ENCODE peak calls at places on chromosomes 16 and 17, in nine cellular contexts. T is endothelial cell, R is body of pancreas, N is nephron progenitor cell, Y is AG09309, E is RWPE1, M is Caco-2, A is MCF 10A, P is left lung. B is an unnamed sample.
A peak's percentile ranks its signal among the peaks of the same experiment; 100 is the strongest.

GRCh38 chr16:58685084-58685449 is 497 bp upstream of the SLC38A7 start:
- DNase-seq in P (no peak), M (no peak), R (no peak), E (no peak), N (no peak), Y (no peak), T (no peak), A (no peak), B (peak; percentile 5)

GRCh38 chr17:36945959-36946725 is 2.6 kb upstream of the AATF start:
- DNase-seq in A (no peak), M (no peak), P (no peak), R (no peak), E (no peak), T (no peak), Y (no peak), N (no peak), B (peak; percentile 9)

GRCh38 chr17:31586946-31587345 is 195.5 kb downstream of the RAB11FIP4 start:
- DNase-seq in M (no peak), N (no peak), P (no peak), Y (no peak), E (no peak), R (no peak), T (no peak), A (no peak), B (no peak)

GRCh38 chr16:66057056-66057455 is 309.4 kb upstream of the CDH5 start:
- DNase-seq in P (no peak), Y (no peak), M (no peak), N (no peak), R (no peak), T (no peak), A (no peak), E (no peak), B (no peak)

GRCh38 chr17:77736207-77736600 is 222.3 kb upstream of the TNRC6C start:
- DNase-seq in T (no peak), Y (no peak), P (no peak), N (peak; percentile 22), M (no peak), A (no peak), E (no peak), R (no peak), B (no peak)

GRCh38 chr17:61408151-61409041 is 8.8 kb downstream of the TBX2 start:
- DNase-seq in Y (no peak), R (peak; percentile 10), N (no peak), E (no peak), T (peak; percentile 17), M (peak; percentile 31), A (no peak), P (peak; percentile 30), B (peak; percentile 39)

GRCh38 chr16:66515543-66516171 is 34.3 kb downstream of the TK2 start:
- DNase-seq in M (no peak), T (peak; percentile 31), P (no peak), A (peak; percentile 55), Y (no peak), E (no peak), R (no peak), N (no peak), B (no peak)

GRCh38 chr17:81870155-81870977 is 771 bp downstream of the ARHGDIA start:
- DNase-seq in M (no peak), P (peak; percentile 43), T (no peak), R (peak; percentile 50), N (peak; percentile 41), E (no peak), Y (no peak), A (peak; percentile 53), B (peak; percentile 65)

GRCh38 chr17:50539762-50540440 is 7.1 kb upstream of the SPATA20 start:
- DNase-seq in T (no peak), A (peak; percentile 84), Y (no peak), R (no peak), E (peak; percentile 89), P (peak; percentile 46), M (peak; percentile 90), N (no peak), B (no peak)

GRCh38 chr17:1639549-1639948 is 6.0 kb downstream of the SCARF1 start:
- DNase-seq in N (peak; percentile 27), E (no peak), A (no peak), R (no peak), M (no peak), Y (no peak), P (peak; percentile 83), T (no peak), B (no peak)

GRCh38 chr16:81018496-81018895 is 11.5 kb downstream of the CENPN start:
- DNase-seq in E (no peak), A (no peak), R (no peak), T (no peak), M (no peak), P (no peak), N (no peak), Y (no peak), B (no peak)

GRCh38 chr16:22641030-22641671 is 130.5 kb downstream of the NPIPB5 start:
- DNase-seq in N (peak; percentile 66), R (no peak), E (peak; percentile 44), M (no peak), A (peak; percentile 72), Y (no peak), T (peak; percentile 63), P (no peak), B (peak; percentile 36)

GRCh38 chr16:82609140-82609539 is 17.6 kb upstream of the CDH13 start:
- DNase-seq in N (no peak), Y (no peak), E (no peak), T (no peak), A (no peak), R (no peak), M (no peak), P (no peak), B (no peak)

GRCh38 chr16:82598766-82599165 is 28.0 kb upstream of the CDH13 start:
- DNase-seq in E (no peak), Y (no peak), M (no peak), R (no peak), T (no peak), N (no peak), A (no peak), P (no peak), B (no peak)

GRCh38 chr16:82605863-82606620 is 20.7 kb upstream of the CDH13 start:
- DNase-seq in T (no peak), A (no peak), R (no peak), N (no peak), P (no peak), E (no peak), Y (no peak), M (peak; percentile 75), B (no peak)

GRCh38 chr16:82605076-82605475 is 21.7 kb upstream of the CDH13 start:
- DNase-seq in N (no peak), R (no peak), Y (no peak), E (no peak), T (no peak), M (no peak), P (no peak), A (no peak), B (no peak)

DNA sequence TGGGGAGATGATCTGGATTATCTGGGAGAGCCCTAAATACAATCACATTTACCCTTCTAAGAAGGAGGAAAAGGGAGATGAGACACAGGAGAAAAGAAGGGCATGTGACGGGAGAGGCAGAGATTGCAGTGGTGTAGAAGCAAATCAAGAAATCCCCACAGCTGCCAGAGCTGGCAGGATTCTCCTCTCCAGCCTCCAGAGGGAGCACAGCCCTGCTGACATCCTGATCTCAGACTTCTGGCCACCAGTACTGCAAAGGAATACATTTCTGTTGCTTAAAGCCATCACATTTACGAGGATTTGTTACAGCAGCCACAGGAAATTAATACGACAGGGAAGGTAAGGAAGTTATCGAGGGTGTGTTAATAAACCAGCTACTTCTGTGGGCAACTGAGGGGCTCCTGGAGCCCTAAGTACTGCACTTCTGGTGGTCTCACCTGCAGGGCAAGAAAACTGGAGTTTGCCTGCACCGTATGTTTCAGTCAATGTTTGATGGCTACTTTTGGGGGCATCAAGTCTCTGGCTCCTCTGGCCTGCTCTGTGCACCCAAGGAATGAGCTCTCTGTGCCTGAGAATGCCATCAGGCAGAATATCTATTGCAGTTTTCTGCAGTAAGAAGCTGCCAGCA is 22.9 kb upstream of the CDH13 start:
- DNase-seq in P (no peak), N (peak; percentile 48), T (peak; percentile 50), M (peak; percentile 65), Y (peak; percentile 40), E (peak; percentile 49), A (peak; percentile 64), R (peak; percentile 14), B (no peak)
- TF ChIP-seq CTCF in P (peak; percentile 38), N (peak; percentile 53), T (peak; percentile 21), M (peak; percentile 64), Y (peak; percentile 87), E (peak; percentile 71), A (peak; percentile 59), R (peak; percentile 40), B (no peak)

GRCh38 chr16:3400779-3401688 is at the start of the genes ZNF174 and ZSCAN32:
- DNase-seq in M (peak; percentile 99), P (peak; percentile 99), E (peak; percentile 100), R (peak; percentile 99), T (peak; percentile 97), N (peak; percentile 98), Y (peak; percentile 97), A (peak; percentile 99), B (peak; percentile 100)
- TF ChIP-seq CTCF in M (no peak), P (no peak), E (no peak), R (no peak), T (no peak), N (no peak), Y (no peak), A (no peak), B (no peak)

DNA sequence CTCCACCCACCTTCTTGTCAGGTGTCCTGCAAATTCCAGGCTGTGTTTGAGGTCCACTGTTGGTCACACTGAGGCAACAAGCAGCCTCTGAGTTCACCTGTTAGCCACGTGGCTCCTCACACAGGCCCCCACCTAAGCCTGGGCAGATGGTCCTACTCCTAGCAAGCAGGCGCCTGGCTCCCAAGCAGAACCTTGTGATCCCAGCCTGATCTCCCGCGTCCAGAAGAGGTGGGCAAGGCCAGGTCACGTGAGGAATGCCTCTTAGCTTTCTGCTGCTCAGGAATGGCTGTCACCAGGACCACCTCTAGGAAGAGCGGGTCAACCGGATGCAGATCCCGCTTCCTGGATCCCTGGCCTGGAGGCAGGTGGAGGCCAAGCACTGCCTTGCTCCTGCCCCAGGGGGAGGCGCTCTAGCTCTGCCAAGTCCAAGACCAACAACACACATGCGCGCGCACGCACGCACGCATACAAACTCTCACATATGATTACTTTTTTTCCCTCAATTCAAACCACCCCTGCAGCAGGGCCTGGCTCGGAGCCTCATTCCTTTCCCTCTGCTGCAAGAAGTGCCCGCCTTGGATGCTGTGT is 9.5 kb downstream of the CYB561 start:
- DNase-seq in M (no peak), A (no peak), E (no peak), R (peak; percentile 75), Y (no peak), N (no peak), T (no peak), P (no peak), B (no peak)
- TF ChIP-seq CTCF in M (no peak), A (no peak), E (no peak), R (peak; percentile 16), Y (peak; percentile 20), N (no peak), T (no peak), P (no peak), B (no peak)

DNA sequence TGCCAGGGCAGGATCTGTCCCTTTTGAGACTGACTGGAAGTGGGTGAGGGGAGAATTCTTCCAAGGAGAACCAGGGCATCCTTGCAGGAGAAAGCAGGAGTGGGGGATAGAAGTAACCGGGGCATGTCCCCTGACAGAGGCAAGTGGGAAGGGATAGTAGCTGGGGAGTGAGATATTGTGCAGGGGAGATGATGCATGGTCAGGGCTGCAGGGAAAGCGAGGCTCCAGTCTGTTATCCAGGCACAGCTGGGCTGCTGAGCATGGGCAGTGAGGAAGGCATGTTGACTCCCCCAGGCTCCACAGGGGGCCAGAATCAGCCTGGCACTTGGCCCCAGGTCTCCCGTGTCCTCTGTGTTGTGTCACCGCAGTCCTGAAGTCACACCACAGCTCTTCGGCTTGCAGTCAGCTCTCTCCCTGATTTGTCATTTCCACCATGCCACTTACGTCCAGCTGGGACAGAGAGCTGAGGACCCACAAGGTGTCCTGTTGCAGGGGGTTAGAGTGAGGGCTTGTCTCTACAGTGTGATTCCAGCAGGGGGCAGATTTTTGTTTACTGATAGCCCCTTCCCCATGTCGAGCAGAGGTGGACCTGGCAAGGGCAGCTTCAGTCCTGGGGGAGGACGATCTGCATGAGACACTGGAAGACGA is 40.9 kb downstream of the B9D1 start:
- DNase-seq in P (no peak), R (no peak), M (no peak), E (no peak), T (no peak), N (no peak), Y (no peak), A (no peak), B (no peak)
- TF ChIP-seq CTCF in P (no peak), R (no peak), M (no peak), E (no peak), T (peak; percentile 18), N (peak; percentile 22), Y (peak; percentile 16), A (no peak), B (no peak)

B was measured in GM20000.